ENCODE peak calls at places on chromosomes 2 and 18, in five cellular contexts. R is HEK293T, D is HepG2, V is GM12878, S is H1. E is an unnamed sample.

GRCh38 chr2:235845245-235845644 is 322.9 kb downstream of the GBX2 start:
- DNase-seq in V (no peak), S (no peak), D (no peak), R (no peak), E (no peak)

GRCh38 chr2:39772086-39772811 is 6.8 kb downstream of the THUMPD2 start:
- DNase-seq in D (no peak), S (no peak), V (no peak), R (no peak), E (peak; percentile 8)

GRCh38 chr2:221197223-221197622 is 374.9 kb downstream of the EPHA4 start:
- DNase-seq in R (no peak), D (no peak), V (no peak), S (no peak), E (no peak)

GRCh38 chr18:77132369-77133050 is at the start of gene MBP:
- DNase-seq in S (no peak), V (no peak), R (peak; percentile 12), D (no peak), E (no peak)

GRCh38 chr2:101349893-101350662 is 37.2 kb downstream of the CREG2 start:
- DNase-seq in S (no peak), V (no peak), R (no peak), D (peak; percentile 50), E (no peak)

GRCh38 chr18:23956483-23956882 is 58.1 kb upstream of the TTC39C start:
- DNase-seq in R (no peak), S (no peak), D (no peak), V (no peak), E (no peak)

GRCh38 chr18:23902396-23902795 is 112.2 kb upstream of the TTC39C start:
- DNase-seq in S (no peak), D (no peak), V (no peak), R (no peak), E (no peak)

GRCh38 chr18:32730620-32731021 is 42.2 kb downstream of the KLHL14 start:
- DNase-seq in R (no peak), V (peak; percentile 30), S (no peak), D (no peak), E (no peak)

GRCh38 chr18:43563780-43564179 is 286.5 kb upstream of the SYT4 start:
- DNase-seq in S (no peak), D (peak; percentile 12), R (peak; percentile 10), V (no peak), E (no peak)

GRCh38 chr2:144996225-144996795 is 476.4 kb upstream of the ZEB2 start:
- DNase-seq in V (no peak), D (no peak), S (no peak), R (no peak), E (no peak)

GRCh38 chr2:238231251-238231793 is 8.5 kb downstream of the HES6 start:
- DNase-seq in V (no peak), D (no peak), S (no peak), R (no peak), E (peak; percentile 65)

GRCh38 chr2:101151141-101151858 is at the start of gene TBC1D8:
- DNase-seq in R (peak; percentile 94), V (no peak), D (peak; percentile 84), S (no peak), E (peak; percentile 57)

GRCh38 chr2:158753561-158754302 is 41.4 kb upstream of the DAPL1 start:
- DNase-seq in R (peak; percentile 74), D (peak; percentile 62), S (peak; percentile 17), V (no peak), E (peak; percentile 70)

GRCh38 chr2:16656784-16657391 is 8.7 kb downstream of the CYRIA start:
- DNase-seq in D (no peak), S (no peak), V (peak; percentile 83), R (no peak), E (no peak)

GRCh38 chr2:31132786-31133185 is 5.5 kb downstream of the GALNT14 start:
- DNase-seq in R (no peak), V (no peak), S (no peak), D (no peak), E (no peak)

GRCh38 chr2:197058777-197059176 is 132.3 kb upstream of the PGAP1 start:
- DNase-seq in R (no peak), S (no peak), V (no peak), D (no peak), E (no peak)

GRCh38 chr2:174074831-174075230 is 109.7 kb upstream of the SP3 start:
- DNase-seq in S (no peak), V (no peak), R (no peak), D (no peak), E (no peak)

GRCh38 chr2:75174981-75175380 is 24.3 kb downstream of the TACR1 start:
- DNase-seq in S (no peak), D (no peak), R (no peak), V (no peak), E (no peak)

GRCh38 chr2:35821675-35822074 is 533.9 kb upstream of the CRIM1 start:
- DNase-seq in D (no peak), R (no peak), V (no peak), S (peak; percentile 31), E (peak; percentile 40)

GRCh38 chr2:88220733-88221132 is 50.6 kb downstream of the THNSL2 start:
- DNase-seq in S (no peak), R (no peak), D (no peak), V (no peak), E (no peak)

GRCh38 chr2:88212251-88212790 is 42.2 kb downstream of the THNSL2 start:
- DNase-seq in S (no peak), V (no peak), R (peak; percentile 37), D (peak; percentile 90), E (peak; percentile 63)

GRCh38 chr2:88214631-88215030 is 44.5 kb downstream of the THNSL2 start:
- DNase-seq in D (no peak), S (no peak), R (no peak), V (no peak), E (no peak)

GRCh38 chr2:88218971-88219370 is 48.8 kb downstream of the THNSL2 start:
- DNase-seq in R (no peak), S (no peak), D (no peak), V (no peak), E (no peak)

DNA sequence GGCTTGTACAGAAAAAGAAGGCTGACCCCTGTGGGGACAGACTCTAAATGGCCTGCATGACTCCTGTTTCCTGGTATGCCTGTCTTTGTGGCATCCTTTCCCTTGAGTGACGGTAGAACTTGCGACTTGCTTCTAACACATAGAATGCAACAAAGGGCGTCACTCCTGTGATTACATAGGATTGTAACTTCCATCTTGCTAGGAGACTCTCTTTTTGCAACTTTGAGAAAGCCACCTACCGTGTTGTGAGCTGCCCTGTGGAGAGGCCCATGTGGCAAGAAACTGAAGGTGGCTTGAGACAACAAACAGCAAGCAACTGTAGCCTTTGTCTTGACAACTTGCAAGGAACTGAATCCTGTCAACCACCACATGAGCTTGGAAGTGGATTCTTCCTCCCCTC is 46.5 kb downstream of the THNSL2 start:
- DNase-seq in R (no peak), D (no peak), S (no peak), V (no peak), E (no peak)
- TF ChIP-seq SUZ12 in R (no peak), D (no peak), S (no peak), V (no peak), E (no peak)

DNA sequence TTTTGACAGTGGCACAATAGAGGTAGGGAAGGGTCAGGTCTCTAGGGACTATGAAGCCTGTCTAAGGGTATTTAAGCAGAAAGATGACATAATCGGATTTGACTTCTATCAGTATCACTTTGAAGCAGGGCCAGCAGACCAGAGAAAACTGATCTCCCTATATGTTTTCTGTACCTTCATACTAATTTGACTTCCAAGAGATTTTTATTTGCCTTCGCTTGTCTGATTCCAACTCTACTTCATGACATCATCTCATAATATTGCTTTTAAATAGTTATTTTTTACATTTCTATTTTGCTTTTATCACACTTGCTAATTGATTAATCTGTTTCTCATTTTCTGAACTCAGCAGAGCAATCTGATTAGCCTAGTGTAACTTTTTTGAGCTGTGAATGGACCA is 8.4 kb upstream of the HIBCH start:
- DNase-seq in V (no peak), D (no peak), S (no peak), R (no peak), E (no peak)
- TF ChIP-seq SUZ12 in V (no peak), D (no peak), S (no peak), R (no peak), E (no peak)

GRCh38 chr2:171004833-171005232 is 75.8 kb downstream of the GORASP2 start:
- DNase-seq in R (no peak), S (no peak), V (no peak), D (no peak), E (no peak)

GRCh38 chr2:171008550-171009205 is 79.6 kb downstream of the GORASP2 start:
- DNase-seq in R (no peak), S (no peak), D (no peak), V (no peak), E (no peak)

GRCh38 chr2:171013851-171014250 is 84.8 kb downstream of the GORASP2 start:
- DNase-seq in S (no peak), V (no peak), R (no peak), D (no peak), E (no peak)

GRCh38 chr2:171004363-171004762 is 75.3 kb downstream of the GORASP2 start:
- DNase-seq in S (no peak), D (peak; percentile 30), V (no peak), R (no peak), E (no peak)

GRCh38 chr2:171009386-171009785 is 80.3 kb downstream of the GORASP2 start:
- DNase-seq in S (no peak), D (no peak), V (no peak), R (no peak), E (no peak)
- TF ChIP-seq SUZ12 in S (no peak), D (no peak), V (no peak), R (no peak), E (no peak)

GRCh38 chr2:27582129-27582694 is 630 bp upstream of the ZNF512 start:
- DNase-seq in S (no peak), V (no peak), D (no peak), R (no peak), E (no peak)
- TF ChIP-seq SUZ12 in S (no peak), V (no peak), D (no peak), R (no peak), E (no peak)

GRCh38 chr2:201452856-201453643 is 1.5 kb downstream of the STRADB start:
- DNase-seq in V (no peak), R (no peak), D (no peak), S (no peak), E (no peak)

GRCh38 chr2:201448701-201449100 is 2.6 kb downstream of the TRAK2 start:
- DNase-seq in R (no peak), S (no peak), V (no peak), D (no peak), E (no peak)

GRCh38 chr2:201451330-201452057 is at the start of the genes STRADB and TRAK2:
- DNase-seq in D (peak; percentile 95), V (peak; percentile 80), R (peak; percentile 94), S (peak; percentile 93), E (peak; percentile 93)

GRCh38 chr2:201452058-201452736 is 657 bp downstream of the STRADB start:
- DNase-seq in D (no peak), V (no peak), S (no peak), R (peak; percentile 62), E (no peak)

DNA sequence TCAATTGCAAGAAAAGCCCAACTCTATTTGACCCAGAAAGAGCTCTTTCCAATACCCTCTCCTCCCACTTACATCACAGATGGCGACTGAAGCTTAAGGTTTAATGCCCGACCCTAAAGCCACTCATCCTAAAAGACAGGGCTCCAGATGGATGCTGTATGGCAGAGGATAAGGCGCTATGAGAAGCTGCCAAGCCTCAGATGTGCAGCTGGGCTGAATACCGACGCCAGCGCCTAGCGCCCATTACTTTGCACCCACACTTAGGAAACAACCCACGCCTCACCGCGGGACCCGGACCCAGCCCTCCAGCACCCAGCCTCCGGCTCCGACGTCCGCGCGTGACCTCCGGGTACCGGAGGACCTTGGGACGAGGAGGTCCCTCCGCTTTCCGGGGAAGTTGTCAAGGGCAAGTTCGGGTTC is 338 bp downstream of the TRAK2 start:
- DNase-seq in D (no peak), S (no peak), V (no peak), R (no peak), E (no peak)
- TF ChIP-seq SUZ12 in D (no peak), S (no peak), V (no peak), R (no peak), E (no peak)

GRCh38 chr2:96184188-96184587 is 24.4 kb downstream of the STARD7 start:
- DNase-seq in V (no peak), R (no peak), D (no peak), S (no peak), E (no peak)
- TF ChIP-seq SUZ12 in V (no peak), R (no peak), D (no peak), S (no peak), E (no peak)

E was measured in NT2/D1.